ENCODE peak calls at places on chromosomes 2 and 18, in ten cellular contexts. O is fibroblast of the aortic adventitia, U is right atrium auricular region, P is tibial artery, D is LNCaP clone FGC, Q is hepatocyte, X is GM12865, J is cardiac muscle cell, G is bronchial epithelial cell, I is Peyer's patch. W is an unnamed sample.

GRCh38 chr2:46769809-46770208 is 145.8 kb downstream of the MCFD2 start:
- DNase-seq in O (no peak), U (no peak), P (no peak), D (no peak), Q (no peak), X (no peak), J (no peak), G (no peak), I (no peak), W (no peak)

GRCh38 chr2:44120428-44120827 is 48.2 kb upstream of the PPM1B start:
- DNase-seq in O (peak; percentile 88), U (no peak), P (no peak), D (no peak), Q (no peak), X (peak; percentile 26), J (no peak), G (peak; percentile 83), I (no peak), W (peak; percentile 91)

GRCh38 chr2:210818473-210818872 is 262.1 kb downstream of the CPS1 start:
- DNase-seq in O (no peak), U (no peak), P (no peak), D (no peak), Q (peak; percentile 8), X (no peak), J (no peak), G (peak; percentile 94), I (no peak), W (no peak)

GRCh38 chr18:10497350-10497749 is 28.5 kb upstream of the NAPG start:
- DNase-seq in O (peak; percentile 50), U (no peak), P (no peak), D (no peak), Q (no peak), X (no peak), J (no peak), G (no peak), I (no peak), W (peak; percentile 22)

GRCh38 chr2:121626777-121627524 is 22.3 kb downstream of the CLASP1 start:
- DNase-seq in O (peak; percentile 44), U (peak; percentile 66), P (peak; percentile 85), D (peak; percentile 86), Q (peak; percentile 37), X (no peak), J (no peak), G (no peak), I (no peak), W (peak; percentile 91)

GRCh38 chr2:70552501-70553333 is 909 bp downstream of the TGFA start:
- DNase-seq in O (no peak), U (no peak), P (no peak), D (no peak), Q (no peak), X (no peak), J (peak; percentile 18), G (peak; percentile 52), I (no peak), W (no peak)

GRCh38 chr2:180663016-180663471 is 317.4 kb upstream of the UBE2E3 start:
- DNase-seq in O (peak; percentile 66), U (no peak), P (no peak), D (no peak), Q (no peak), X (no peak), J (no peak), G (peak; percentile 72), I (no peak), W (peak; percentile 59)

GRCh38 chr2:75541430-75541829 is 19.3 kb downstream of the EVA1A start:
- DNase-seq in O (no peak), U (no peak), P (no peak), D (no peak), Q (no peak), X (no peak), J (no peak), G (no peak), I (no peak), W (no peak)

GRCh38 chr2:55587-56448 is 9.5 kb upstream of the FAM110C start:
- DNase-seq in O (no peak), U (no peak), P (no peak), D (no peak), Q (no peak), X (no peak), J (no peak), G (no peak), I (no peak), W (no peak)

GRCh38 chr2:105869318-105869717 is 124.6 kb downstream of the NCK2 start:
- DNase-seq in O (no peak), U (no peak), P (no peak), D (no peak), Q (no peak), X (no peak), J (no peak), G (no peak), I (no peak), W (no peak)

GRCh38 chr2:84912984-84913383 is 7.5 kb downstream of the TMSB10 start:
- DNase-seq in O (no peak), U (peak; percentile 30), P (no peak), D (peak; percentile 50), Q (no peak), X (no peak), J (no peak), G (no peak), I (no peak), W (no peak)

GRCh38 chr2:169189123-169189522 is 119.8 kb downstream of the DHRS9 start:
- DNase-seq in O (no peak), U (no peak), P (no peak), D (no peak), Q (no peak), X (no peak), J (no peak), G (no peak), I (no peak), W (no peak)

GRCh38 chr2:51706220-51706619 is 674.3 kb upstream of the NRXN1 start:
- DNase-seq in O (no peak), U (no peak), P (no peak), D (no peak), Q (no peak), X (no peak), J (no peak), G (no peak), I (no peak), W (no peak)

GRCh38 chr2:1912771-1913170 is 168.5 kb upstream of the PXDN start:
- DNase-seq in O (no peak), U (peak; percentile 43), P (no peak), D (no peak), Q (no peak), X (no peak), J (no peak), G (no peak), I (no peak), W (no peak)

GRCh38 chr2:1910021-1910420 is 165.7 kb upstream of the PXDN start:
- DNase-seq in O (no peak), U (peak; percentile 48), P (no peak), D (no peak), Q (no peak), X (no peak), J (no peak), G (no peak), I (no peak), W (no peak)

GRCh38 chr2:1907849-1908533 is 163.7 kb upstream of the PXDN start:
- DNase-seq in O (no peak), U (peak; percentile 49), P (no peak), D (no peak), Q (no peak), X (no peak), J (no peak), G (no peak), I (no peak), W (no peak)

GRCh38 chr2:1911811-1912210 is 167.5 kb upstream of the PXDN start:
- DNase-seq in O (no peak), U (peak; percentile 23), P (no peak), D (no peak), Q (no peak), X (no peak), J (no peak), G (no peak), I (no peak), W (no peak)

GRCh38 chr2:1910562-1911256 is 166.4 kb upstream of the PXDN start:
- DNase-seq in O (peak; percentile 3), U (peak; percentile 44), P (no peak), D (no peak), Q (no peak), X (no peak), J (peak; percentile 66), G (no peak), I (no peak), W (peak; percentile 1)
- TF ChIP-seq CTCF in O (no peak), U (peak; percentile 66), P (no peak), D (peak; percentile 48), Q (peak; percentile 54), X (no peak), J (no peak), G (no peak), I (no peak), W (no peak)

GRCh38 chr2:219433666-219434467 is 776 bp upstream of the SPEG start:
- DNase-seq in O (peak; percentile 61), U (no peak), P (peak; percentile 89), D (no peak), Q (no peak), X (peak; percentile 27), J (peak; percentile 73), G (no peak), I (no peak), W (peak; percentile 71)
- H3K4me3 ChIP-seq in O (no peak overlapping the region), U (peak overlapping the region; percentile 46), P (peak overlapping the region; percentile 45), D (no peak overlapping the region), Q (no peak overlapping the region), X (no peak overlapping the region), J (peak overlapping the region; percentile 37), G (no peak overlapping the region), I (no peak overlapping the region), W (no peak overlapping the region)

GRCh38 chr2:23231865-23232264 is 153.1 kb upstream of the KLHL29 start:
- DNase-seq in O (no peak), U (peak; percentile 18), P (no peak), D (no peak), Q (no peak), X (no peak), J (no peak), G (no peak), I (no peak), W (no peak)

GRCh38 chr2:23235292-23235691 is 149.7 kb upstream of the KLHL29 start:
- DNase-seq in O (peak; percentile 8), U (no peak), P (no peak), D (no peak), Q (no peak), X (no peak), J (no peak), G (no peak), I (no peak), W (peak; percentile 30)

GRCh38 chr2:23230885-23231284 is 154.1 kb upstream of the KLHL29 start:
- DNase-seq in O (no peak), U (no peak), P (no peak), D (no peak), Q (no peak), X (no peak), J (no peak), G (no peak), I (no peak), W (no peak)
- TF ChIP-seq CTCF in O (no peak), U (no peak), P (no peak), D (no peak), Q (no peak), X (no peak), J (no peak), G (no peak), I (no peak), W (no peak)

DNA sequence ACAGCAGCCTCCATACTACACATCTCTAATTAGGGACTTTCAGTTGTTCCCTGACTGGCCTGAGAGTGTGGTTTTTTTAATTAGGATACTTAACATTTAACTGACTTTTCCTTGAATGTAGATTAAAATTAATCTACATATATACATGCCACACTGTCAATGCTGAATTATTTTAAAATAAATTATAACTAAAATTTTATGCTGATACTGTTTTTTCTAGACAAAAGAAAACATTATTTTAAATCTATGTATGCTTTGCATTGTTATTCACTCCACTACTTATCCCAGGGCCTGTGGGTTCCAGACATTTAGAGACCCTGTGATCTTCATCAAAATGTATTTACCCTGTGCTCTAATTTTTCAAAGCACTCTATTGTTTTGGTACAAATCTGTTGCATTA is 496.0 kb upstream of the MAP2 start:
- DNase-seq in O (no peak), U (no peak), P (no peak), D (no peak), Q (no peak), X (no peak), J (no peak), G (no peak), I (no peak), W (no peak)
- H3K4me3 ChIP-seq in O (no peak overlapping the region), U (no peak overlapping the region), P (no peak overlapping the region), D (no peak overlapping the region), Q (no peak overlapping the region), X (no peak overlapping the region), J (no peak overlapping the region), G (no peak overlapping the region), I (no peak overlapping the region), W (no peak overlapping the region)